ENCODE peak calls at places on chromosomes 6 and 20, in five cellular contexts. N is transverse colon, B is body of pancreas, P is GM12891, I is heart left ventricle. M is an unnamed sample.

GRCh38 chr20:49320460-49320859 is 42.6 kb upstream of the ZNFX1 start:
- DNase-seq in I (no peak), N (no peak), P (no peak), B (no peak), M (no peak)

GRCh38 chr20:5674176-5674660 is 76.0 kb upstream of the SHLD1 start:
- DNase-seq in P (peak), I (no peak), N (no peak), B (no peak), M (peak)

GRCh38 chr6:25889877-25890853 is 16.1 kb upstream of the SLC17A3 start:
- DNase-seq in P (no peak), I (no peak), B (peak), N (peak), M (peak)

GRCh38 chr6:143843689-143844405 is 709 bp downstream of the LTV1 start:
- DNase-seq in B (no peak), P (no peak), I (no peak), N (no peak), M (peak)

GRCh38 chr6:159086033-159086618 is 41.3 kb upstream of the TAGAP start:
- DNase-seq in N (no peak), P (no peak), I (no peak), B (no peak), M (no peak)

GRCh38 chr20:51156041-51156795 is 133.3 kb upstream of the KCNG1 start:
- DNase-seq in B (no peak), N (no peak), P (no peak), I (no peak), M (no peak)

GRCh38 chr6:165974817-165975216 is 192.8 kb downstream of the TBXT start:
- DNase-seq in I (no peak), B (no peak), N (no peak), P (no peak), M (no peak)

GRCh38 chr6:168159503-168159902 is 80.5 kb upstream of the FRMD1 start:
- DNase-seq in B (no peak), N (no peak), P (no peak), I (no peak), M (no peak)

GRCh38 chr20:47825011-47825762 is 39.9 kb upstream of the SULF2 start:
- DNase-seq in P (no peak), I (no peak), N (no peak), B (no peak), M (no peak)

GRCh38 chr20:57264908-57265648 is 1.4 kb downstream of the BMP7 start:
- DNase-seq in N (no peak), P (peak), B (peak), I (no peak), M (no peak)

GRCh38 chr6:159836294-159837140 is 36.4 kb downstream of the PNLDC1 start:
- DNase-seq in P (no peak), I (peak), B (no peak), N (no peak), M (no peak)

GRCh38 chr6:53896237-53896636 is 101.4 kb downstream of the LRRC1 start:
- DNase-seq in B (no peak), P (no peak), N (no peak), I (no peak), M (no peak)

GRCh38 chr6:158926429-158926828 is 73.6 kb downstream of the RSPH3 start:
- DNase-seq in P (no peak), I (no peak), N (no peak), B (no peak), M (no peak)

GRCh38 chr6:126312013-126312665 is 27.8 kb upstream of the CENPW start:
- DNase-seq in B (no peak), N (no peak), P (no peak), I (no peak), M (peak)

GRCh38 chr6:117018771-117019170 is 141.7 kb downstream of the RFX6 start:
- DNase-seq in B (no peak), N (no peak), P (no peak), I (no peak), M (no peak)

GRCh38 chr20:57990396-57990987 is 238.0 kb downstream of the ANKRD60 start:
- DNase-seq in I (no peak), N (no peak), P (no peak), B (no peak), M (no peak)

GRCh38 chr6:43009124-43009523 is 4.6 kb downstream of the MEA1 start:
- DNase-seq in P (peak), N (no peak), I (peak), B (peak), M (peak)

GRCh38 chr20:2713285-2713684 is 20.7 kb downstream of the EBF4 start:
- DNase-seq in N (no peak), B (no peak), P (no peak), I (no peak), M (no peak)

GRCh38 chr6:16334671-16335070 is 96.3 kb downstream of the GMPR start:
- DNase-seq in I (peak), B (peak), N (peak), P (no peak), M (no peak)

GRCh38 chr20:24488064-24488799 is 18.8 kb downstream of the SYNDIG1 start:
- DNase-seq in P (no peak), B (no peak), I (no peak), N (no peak), M (no peak)

GRCh38 chr6:36851149-36851614 is 11.9 kb upstream of the CPNE5 start:
- DNase-seq in P (no peak), N (peak), B (peak), I (no peak), M (peak)

GRCh38 chr20:47181056-47181862 is 175.2 kb downstream of the ZMYND8 start:
- DNase-seq in I (no peak), B (no peak), N (peak), P (peak), M (peak)

GRCh38 chr6:43900560-43901329 is 130.7 kb downstream of the VEGFA start:
- DNase-seq in I (no peak), B (no peak), P (no peak), N (no peak), M (no peak)

GRCh38 chr20:22805219-22805618 is 220.8 kb upstream of the FOXA2 start:
- DNase-seq in P (no peak), B (no peak), N (no peak), I (peak), M (no peak)

GRCh38 chr6:11835065-11835464 is 56.5 kb upstream of the ADTRP start:
- DNase-seq in P (no peak), I (peak), N (no peak), B (peak), M (no peak)

GRCh38 chr6:13357551-13358075 is 29.3 kb upstream of the TBC1D7 start:
- DNase-seq in P (no peak), B (no peak), I (peak), N (no peak), M (peak)

GRCh38 chr6:105077592-105078463 is 102.0 kb downstream of the POPDC3 start:
- DNase-seq in I (no peak), B (no peak), P (no peak), N (no peak), M (peak)

GRCh38 chr20:2920473-2920872 is 47.2 kb downstream of the PTPRA start:
- DNase-seq in I (no peak), N (no peak), P (no peak), B (no peak), M (no peak)

GRCh38 chr6:29355603-29356002 is 13.1 kb downstream of the OR5V1 start:
- DNase-seq in I (no peak), P (no peak), N (no peak), B (no peak), M (no peak)

GRCh38 chr6:33079575-33079974 is 3.8 kb downstream of the HLA-DPB1 start:
- DNase-seq in B (no peak), P (no peak), I (no peak), N (no peak), M (peak)

GRCh38 chr6:40436685-40437604 is 150.2 kb downstream of the LRFN2 start:
- DNase-seq in I (peak), N (no peak), P (no peak), B (no peak), M (no peak)

GRCh38 chr6:166862287-166862977 is 93.9 kb downstream of the RNASET2 start:
- DNase-seq in P (peak), N (no peak), I (peak), B (no peak), M (no peak)

GRCh38 chr6:109515781-109516409 is 32.9 kb upstream of the ZBTB24 start:
- DNase-seq in B (no peak), N (no peak), P (no peak), I (no peak), M (no peak)

GRCh38 chr6:79586548-79586947 is 44.6 kb upstream of the SH3BGRL2 start:
- DNase-seq in B (no peak), N (no peak), I (no peak), P (no peak), M (no peak)

GRCh38 chr20:36538026-36538764 is 3.1 kb upstream of the MYL9 start:
- DNase-seq in P (no peak), N (no peak), B (no peak), I (no peak), M (no peak)

GRCh38 chr6:158660331-158660730 is 10.5 kb downstream of the SYTL3 start:
- DNase-seq in N (peak), I (no peak), P (peak), B (no peak), M (peak)

GRCh38 chr6:140026561-140026960 is 652.1 kb upstream of the CITED2 start:
- DNase-seq in I (no peak), N (no peak), B (no peak), P (no peak), M (no peak)

DNA sequence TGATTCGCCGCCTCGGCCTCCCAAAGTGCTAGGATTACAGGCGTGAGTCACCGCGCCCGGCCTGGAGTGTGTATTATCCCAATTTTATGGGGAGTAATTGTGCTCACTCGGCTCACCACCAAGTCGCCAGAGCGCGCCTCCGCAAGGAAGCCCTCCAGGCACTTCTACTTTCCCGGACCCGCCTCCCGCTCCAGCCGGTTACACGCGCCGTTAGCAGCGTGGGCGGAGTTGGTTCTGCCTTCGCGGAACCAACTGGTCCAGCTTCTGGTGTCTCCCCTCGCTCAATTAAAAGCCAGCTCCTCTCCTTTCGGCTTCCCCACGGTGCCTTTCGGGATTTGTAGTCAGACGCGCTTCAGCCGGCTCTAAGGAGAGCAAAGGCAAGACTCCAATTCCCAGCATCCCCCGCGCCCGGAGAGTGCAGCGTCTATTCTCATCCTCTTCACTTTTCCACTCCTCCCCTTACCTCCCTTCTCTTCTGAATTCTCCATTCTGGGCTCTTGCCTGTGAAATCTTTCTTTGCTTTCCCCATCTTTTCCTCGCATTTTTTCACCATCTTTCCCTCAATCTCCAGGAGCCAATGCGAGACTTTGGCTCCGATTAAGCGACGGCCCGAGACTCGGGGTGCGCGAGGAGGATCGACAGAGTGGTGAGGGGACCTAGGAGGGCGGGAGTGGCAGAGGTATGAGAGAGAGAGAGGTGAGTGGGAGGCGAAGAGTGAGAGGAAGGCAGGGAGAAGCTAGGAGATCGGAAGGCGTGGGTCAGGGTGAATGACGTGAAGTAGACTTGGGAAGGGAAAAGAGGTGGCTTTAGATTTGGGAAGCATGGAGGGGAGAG is at the start of gene GTF2H4:
- DNase-seq in I (peak), N (peak), P (peak), B (peak), M (peak)
- TF ChIP-seq POLR2A in I (no peak), N (no peak), P (no peak), B (peak), M (peak)

GRCh38 chr20:44745560-44746366 is at the start of gene KCNK15:
- DNase-seq in I (peak), P (peak), N (peak), B (peak), M (no peak)
- TF ChIP-seq POLR2A in I (no peak), P (no peak), N (no peak), B (peak), M (no peak)

GRCh38 chr6:19839237-19839546 is 2.0 kb downstream of the ID4 start:
- DNase-seq in B (no peak), P (no peak), I (no peak), N (no peak), M (no peak)

GRCh38 chr6:19839788-19840187 is 2.6 kb downstream of the ID4 start:
- DNase-seq in B (no peak), P (no peak), I (no peak), N (no peak), M (no peak)

GRCh38 chr6:19837511-19838441 is 606 bp downstream of the ID4 start:
- DNase-seq in N (peak), I (peak), B (peak), P (no peak), M (no peak)

GRCh38 chr6:19836799-19837510 is at the start of gene ID4:
- DNase-seq in N (peak), B (peak), P (no peak), I (peak), M (no peak)

DNA sequence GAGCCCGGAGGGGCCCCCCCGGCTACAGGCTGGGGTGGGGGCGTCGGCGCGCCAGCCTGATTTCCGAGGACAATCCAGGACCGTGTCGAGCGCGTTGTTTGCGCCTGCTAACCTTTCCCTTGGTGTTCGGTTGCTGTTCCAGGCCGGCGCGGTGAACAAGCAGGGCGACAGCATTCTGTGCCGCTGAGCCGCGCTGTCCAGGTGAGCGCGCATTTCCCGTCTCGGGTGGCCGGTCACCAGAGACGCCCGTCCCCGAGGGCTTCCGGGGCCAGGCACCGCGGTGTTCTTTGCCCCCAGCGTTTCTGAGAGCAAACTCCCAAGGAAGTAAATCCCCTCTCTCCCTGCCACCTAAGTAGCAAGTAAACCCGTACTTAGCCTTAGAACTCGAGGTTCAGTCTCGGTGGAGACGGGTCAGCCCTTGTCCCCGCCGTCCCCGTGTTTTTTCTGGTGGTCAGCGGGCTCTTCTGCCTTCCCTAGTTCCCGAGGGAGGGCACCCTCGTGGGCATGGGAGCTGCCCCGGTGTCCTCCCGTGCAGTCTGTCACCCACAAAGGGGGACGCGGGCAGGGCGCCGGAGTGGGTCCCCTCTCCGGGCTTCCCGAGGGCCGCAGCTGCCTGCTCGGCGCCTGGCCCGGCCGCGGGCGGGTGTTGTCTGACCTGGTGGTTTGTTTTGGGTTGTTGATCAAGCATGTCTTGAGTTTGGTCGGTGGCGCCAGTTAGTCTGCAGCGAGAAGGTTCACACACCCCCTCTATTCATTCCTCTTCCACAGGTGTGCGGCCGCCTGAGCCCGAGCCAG is 1.5 kb downstream of the ID4 start:
- DNase-seq in N (peak), P (peak), I (peak), B (peak), M (no peak)
- TF ChIP-seq POLR2A in N (peak), P (no peak), I (no peak), B (peak), M (no peak)

DNA sequence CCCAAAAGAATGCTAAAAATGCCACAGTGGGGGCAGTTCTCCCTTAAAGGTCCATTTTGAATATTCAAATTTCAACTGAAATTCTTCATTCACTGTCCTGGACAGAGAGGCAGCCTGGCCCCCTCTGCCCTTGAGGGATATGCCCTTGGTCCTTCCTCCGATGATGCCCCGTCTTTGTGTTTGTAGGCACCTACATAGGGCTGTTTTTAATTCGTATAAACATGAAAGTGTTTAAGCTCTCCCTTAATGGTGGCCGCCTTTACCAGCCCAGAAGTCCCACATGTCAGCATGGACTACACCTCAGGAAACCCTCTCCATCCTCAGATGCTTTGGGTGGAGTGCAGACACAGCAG is 70.2 kb downstream of the SSR1 start:
- DNase-seq in B (no peak), I (peak), P (no peak), N (no peak), M (no peak)
- TF ChIP-seq POLR2A in B (no peak), I (no peak), P (no peak), N (no peak), M (no peak)

GRCh38 chr20:31666258-31667042 is 28.7 kb downstream of the COX4I2 start:
- DNase-seq in N (peak), I (peak), P (no peak), B (no peak), M (peak)
- TF ChIP-seq POLR2A in N (peak), I (no peak), P (no peak), B (no peak), M (peak)

DNA sequence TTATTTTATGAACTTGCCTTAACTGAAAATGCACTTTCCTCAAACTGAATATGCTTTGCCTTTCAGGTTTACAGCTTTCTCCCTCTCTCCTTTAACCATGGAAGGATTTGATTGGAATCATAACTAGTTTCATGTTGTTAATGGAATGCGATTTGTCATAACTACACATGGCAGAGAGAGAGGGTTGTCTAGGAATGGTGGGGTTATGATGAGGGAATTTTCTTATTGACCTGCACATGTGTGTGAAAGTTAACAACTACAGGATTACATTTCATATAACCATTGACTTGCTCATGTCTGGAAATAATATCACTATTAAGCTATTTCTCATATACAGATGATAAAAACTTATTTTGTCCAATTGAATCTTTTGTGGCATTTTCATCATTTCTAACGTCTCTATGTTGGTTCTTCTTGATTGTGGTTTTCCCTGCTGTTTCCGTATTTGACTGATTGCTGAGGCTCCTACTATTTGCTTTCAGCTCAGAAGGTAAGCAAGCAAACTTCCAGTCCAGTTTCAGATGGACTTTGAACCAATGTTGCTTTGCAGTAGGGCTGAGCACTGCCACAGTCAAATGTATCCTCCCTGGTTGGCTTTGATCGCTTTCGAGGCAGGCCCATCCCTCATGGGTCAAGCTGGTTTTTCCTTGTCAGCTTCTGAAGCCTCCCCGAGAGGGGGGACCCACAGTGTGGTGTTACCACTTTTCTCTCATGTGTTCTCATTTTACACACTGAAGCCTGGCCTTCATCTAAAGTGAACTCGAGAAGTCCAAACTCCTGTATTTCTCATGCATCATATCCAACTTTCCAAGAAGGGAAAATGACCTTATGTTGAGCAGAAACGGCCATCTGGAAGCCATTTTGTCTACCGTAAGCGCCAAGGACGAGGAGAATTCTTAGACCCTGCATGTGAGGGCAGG is 7.6 kb upstream of the CCN2 start:
- DNase-seq in N (peak), I (no peak), P (no peak), B (peak), M (no peak)
- TF ChIP-seq POLR2A in N (no peak), I (no peak), P (no peak), B (no peak), M (no peak)

GRCh38 chr6:156395276-156395675 is 381.9 kb upstream of the ARID1B start:
- DNase-seq in B (no peak), I (no peak), N (peak), P (no peak), M (no peak)
- TF ChIP-seq POLR2A in B (no peak), I (no peak), N (no peak), P (no peak), M (no peak)

GRCh38 chr20:14337400-14338171 is at the start of gene FLRT3:
- DNase-seq in B (peak), I (peak), N (peak), P (peak), M (peak)
- TF ChIP-seq POLR2A in B (peak), I (no peak), N (peak), P (no peak), M (no peak)